ENCODE peak calls at places on chromosomes 4 and X, in nine cellular contexts. O is activated T-helper 1 cell treated with anti-CD3 and anti-CD28 coated beads, Interleukin-2, amount 50 U/mL, for 16 hours; Z is EL; N is stimulated activated CD8-positive, alpha-beta memory T cell treated with anti-CD3 and anti-CD28 coated beads, Interleukin-7, amount 100 ng/mL, for 1 hour; C is Right ventricle myocardium superior; Y is IMR-90; X is cardiac muscle cell; P is stimulated activated CD4-positive, alpha-beta T cell treated with anti-CD3 and anti-CD28 coated beads, Interleukin-2, amount 100 ng/mL, for 24 hours; M is iris pigment epithelial cell. S is an unnamed sample.
A peak's percentile ranks its signal among the peaks of the same experiment; 100 is the strongest.

GRCh38 chr4:163591614-163592020 is 97.1 kb downstream of the TMA16 start:
- DNase-seq in N (no peak), O (no peak), Y (no peak), M (no peak), Z (no peak), P (no peak), X (no peak), C (no peak), S (no peak)

GRCh38 chr4:156169011-156169410 is 215.3 kb upstream of the CTSO start:
- DNase-seq in Y (peak; percentile 95), M (peak; percentile 91), P (no peak), O (no peak), C (no peak), Z (peak; percentile 90), X (peak; percentile 49), N (no peak), S (peak; percentile 15)

GRCh38 chr4:46908148-46908547 is 897 bp downstream of the COX7B2 start:
- DNase-seq in Y (no peak), Z (no peak), C (no peak), P (no peak), X (no peak), M (no peak), N (no peak), O (no peak), S (no peak)

GRCh38 chr4:61200195-61200990 is at the start of gene ADGRL3:
- DNase-seq in Y (peak; percentile 6), Z (peak; percentile 19), M (peak; percentile 45), O (no peak), N (no peak), X (peak; percentile 78), P (no peak), C (peak; percentile 51), S (no peak)

GRCh38 chr4:121943941-121944340 is 7.9 kb downstream of the TRPC3 start:
- DNase-seq in P (no peak), X (no peak), M (no peak), Z (no peak), C (no peak), Y (no peak), N (no peak), O (no peak), S (no peak)

GRCh38 chrX:123173833-123174232 is 10.2 kb upstream of the GRIA3 start:
- DNase-seq in C (no peak), X (no peak), O (no peak), N (no peak), P (no peak), M (no peak), Y (no peak), Z (no peak), S (no peak)

GRCh38 chr4:82428526-82428968 is 1.7 kb downstream of the HNRNPDL start:
- DNase-seq in C (no peak), O (no peak), N (no peak), M (no peak), Z (no peak), Y (no peak), X (no peak), P (no peak), S (no peak)

GRCh38 chrX:49710744-49711319 is 15.0 kb upstream of the PAGE1 start:
- DNase-seq in N (no peak), C (no peak), X (no peak), O (no peak), Z (no peak), M (no peak), P (no peak), Y (no peak), S (no peak)

GRCh38 chr4:19254476-19254875 is 997.2 kb upstream of the SLIT2 start:
- DNase-seq in C (no peak), N (no peak), P (no peak), M (peak; percentile 49), X (no peak), Y (no peak), O (no peak), Z (peak; percentile 10), S (no peak)

GRCh38 chrX:131063613-131064012 is 5.5 kb downstream of the ARHGAP36 start:
- DNase-seq in M (no peak), C (no peak), P (no peak), O (no peak), N (no peak), Z (no peak), Y (no peak), X (no peak), S (no peak)

GRCh38 chr4:71027611-71028010 is 34.2 kb downstream of the DCK start:
- DNase-seq in M (no peak), Z (no peak), P (no peak), O (no peak), C (no peak), X (no peak), N (no peak), Y (no peak), S (no peak)

GRCh38 chrX:107775734-107776511 is at the start of gene TSC22D3:
- DNase-seq in Y (peak; percentile 33), C (peak; percentile 86), O (no peak), X (peak; percentile 94), N (no peak), P (peak; percentile 54), Z (peak; percentile 64), M (peak; percentile 66), S (peak; percentile 83)

GRCh38 chr4:8586671-8587468 is 5.7 kb upstream of the CPZ start:
- DNase-seq in X (no peak), N (no peak), P (no peak), Y (no peak), M (no peak), O (no peak), Z (no peak), C (no peak), S (peak; percentile 43)

GRCh38 chrX:9897761-9898161 is 69.4 kb upstream of the CLDN34 start:
- DNase-seq in C (no peak), P (no peak), O (no peak), M (peak; percentile 87), N (no peak), Y (peak; percentile 97), Z (peak; percentile 90), X (no peak), S (no peak)

GRCh38 chr4:115090483-115091075 is 22.8 kb downstream of the NDST4 start:
- DNase-seq in N (no peak), P (no peak), X (peak; percentile 62), O (no peak), Z (peak; percentile 1), M (peak; percentile 1), Y (peak; percentile 0), C (no peak), S (peak; percentile 27)

GRCh38 chr4:2948895-2949781 is 14.1 kb downstream of the NOP14 start:
- DNase-seq in Y (no peak), N (no peak), C (no peak), P (no peak), Z (no peak), X (peak; percentile 51), M (no peak), O (no peak), S (no peak)

GRCh38 chrX:40420899-40421729 is 159.7 kb upstream of the ATP6AP2 start:
- DNase-seq in C (peak; percentile 53), X (no peak), P (no peak), Z (peak; percentile 0), N (no peak), M (peak; percentile 22), O (no peak), Y (no peak), S (no peak)

GRCh38 chr4:1726146-1726934 is 5.0 kb downstream of the TACC3 start:
- DNase-seq in C (peak; percentile 95), N (peak; percentile 76), M (peak; percentile 72), Z (peak; percentile 82), Y (peak; percentile 78), O (peak; percentile 93), P (peak; percentile 95), X (peak; percentile 88), S (peak; percentile 79)

GRCh38 chr4:139556735-139557505 is 901 bp upstream of the SETD7 start:
- DNase-seq in Z (peak; percentile 55), P (peak; percentile 62), O (peak; percentile 29), M (peak; percentile 27), X (peak; percentile 63), N (no peak), Y (no peak), C (peak; percentile 73), S (peak; percentile 84)

GRCh38 chrX:63514575-63514967 is 163.4 kb upstream of the SPIN4 start:
- DNase-seq in O (no peak), M (peak; percentile 11), N (no peak), C (no peak), Z (peak; percentile 1), P (no peak), Y (no peak), X (no peak), S (no peak)

GRCh38 chr4:160319221-160319867 is 1216.5 kb downstream of the RAPGEF2 start:
- DNase-seq in Y (no peak), N (no peak), C (no peak), P (no peak), Z (no peak), X (no peak), M (peak; percentile 37), O (no peak), S (no peak)

GRCh38 chr4:121749225-121749624 is 15.7 kb downstream of the SMIM43 start:
- DNase-seq in N (no peak), O (no peak), Z (no peak), P (no peak), M (no peak), C (no peak), Y (no peak), X (no peak), S (no peak)

GRCh38 chr4:153067376-153067775 is 131.3 kb downstream of the FHDC1 start:
- DNase-seq in N (no peak), X (peak; percentile 57), Z (peak; percentile 51), M (peak; percentile 29), P (no peak), O (no peak), Y (peak; percentile 45), C (no peak), S (no peak)

GRCh38 chr4:141406237-141406636 is 185.5 kb downstream of the ZNF330 start:
- DNase-seq in C (no peak), X (no peak), N (no peak), O (no peak), Y (no peak), Z (no peak), P (no peak), M (no peak), S (no peak)

GRCh38 chr4:48127231-48127881 is 6.7 kb downstream of the TXK start:
- DNase-seq in M (peak; percentile 7), P (no peak), Z (no peak), C (no peak), X (peak; percentile 26), O (no peak), N (no peak), Y (no peak), S (no peak)